ENCODE peak calls at places on chromosomes 5 and 9, in eight cellular contexts. One of them, this sample, is unnamed.

GRCh38 chr5:41527201-41527779 is 16.9 kb upstream of the PLCXD3 start:
- DNase-seq in WTC11: no peak
- DNase-seq in T-cell: no peak
- DNase-seq in stimulated activated CD4-positive, alpha-beta T cell treated with anti-CD3 and anti-CD28 coated beads, Interleukin-12 subunit alpha, Interleukin-12 subunit beta, amount 100 ng/mL, for 24 hours: no peak
- DNase-seq in HTR-8/SVneo: no peak
- DNase-seq in HEK293T: no peak
- DNase-seq in Daoy: peak
- DNase-seq in fibroblast of the aortic adventitia: peak
- DNase-seq in this sample: peak

GRCh38 chr5:71932131-71932635 is 175.1 kb upstream of the MAP1B start:
- DNase-seq in WTC11: no peak
- DNase-seq in T-cell: no peak
- DNase-seq in stimulated activated CD4-positive, alpha-beta T cell treated with anti-CD3 and anti-CD28 coated beads, Interleukin-12 subunit alpha, Interleukin-12 subunit beta, amount 100 ng/mL, for 24 hours: no peak
- DNase-seq in HTR-8/SVneo: no peak
- DNase-seq in HEK293T: no peak
- DNase-seq in Daoy: peak
- DNase-seq in fibroblast of the aortic adventitia: peak
- DNase-seq in this sample: peak

GRCh38 chr5:76372320-76373054 is 30.6 kb upstream of the IQGAP2 start:
- DNase-seq in WTC11: no peak
- DNase-seq in T-cell: no peak
- DNase-seq in stimulated activated CD4-positive, alpha-beta T cell treated with anti-CD3 and anti-CD28 coated beads, Interleukin-12 subunit alpha, Interleukin-12 subunit beta, amount 100 ng/mL, for 24 hours: no peak
- DNase-seq in HTR-8/SVneo: peak
- DNase-seq in HEK293T: no peak
- DNase-seq in Daoy: peak
- DNase-seq in fibroblast of the aortic adventitia: peak
- DNase-seq in this sample: peak

GRCh38 chr9:134031071-134031470 is 5.8 kb downstream of the BRD3OS start:
- DNase-seq in WTC11: no peak
- DNase-seq in T-cell: no peak
- DNase-seq in stimulated activated CD4-positive, alpha-beta T cell treated with anti-CD3 and anti-CD28 coated beads, Interleukin-12 subunit alpha, Interleukin-12 subunit beta, amount 100 ng/mL, for 24 hours: no peak
- DNase-seq in HTR-8/SVneo: no peak
- DNase-seq in HEK293T: no peak
- DNase-seq in Daoy: peak
- DNase-seq in fibroblast of the aortic adventitia: no peak
- DNase-seq in this sample: no peak

GRCh38 chr5:73638344-73639095 is 12.5 kb downstream of the ARHGEF28 start:
- DNase-seq in WTC11: no peak
- DNase-seq in T-cell: no peak
- DNase-seq in stimulated activated CD4-positive, alpha-beta T cell treated with anti-CD3 and anti-CD28 coated beads, Interleukin-12 subunit alpha, Interleukin-12 subunit beta, amount 100 ng/mL, for 24 hours: no peak
- DNase-seq in HTR-8/SVneo: peak
- DNase-seq in HEK293T: no peak
- DNase-seq in Daoy: peak
- DNase-seq in fibroblast of the aortic adventitia: peak
- DNase-seq in this sample: peak

GRCh38 chr5:172733179-172733973 is 37.6 kb downstream of the DUSP1 start:
- DNase-seq in WTC11: no peak
- DNase-seq in T-cell: no peak
- DNase-seq in stimulated activated CD4-positive, alpha-beta T cell treated with anti-CD3 and anti-CD28 coated beads, Interleukin-12 subunit alpha, Interleukin-12 subunit beta, amount 100 ng/mL, for 24 hours: no peak
- DNase-seq in HTR-8/SVneo: peak
- DNase-seq in HEK293T: no peak
- DNase-seq in Daoy: peak
- DNase-seq in fibroblast of the aortic adventitia: peak
- DNase-seq in this sample: peak

GRCh38 chr5:56737002-56737621 is 78.2 kb upstream of the MAP3K1 start:
- DNase-seq in WTC11: no peak
- DNase-seq in T-cell: no peak
- DNase-seq in stimulated activated CD4-positive, alpha-beta T cell treated with anti-CD3 and anti-CD28 coated beads, Interleukin-12 subunit alpha, Interleukin-12 subunit beta, amount 100 ng/mL, for 24 hours: no peak
- DNase-seq in HTR-8/SVneo: no peak
- DNase-seq in HEK293T: no peak
- DNase-seq in Daoy: no peak
- DNase-seq in fibroblast of the aortic adventitia: no peak
- DNase-seq in this sample: peak

GRCh38 chr5:76579166-76579765 is 43.9 kb downstream of the F2RL2 start:
- DNase-seq in WTC11: no peak
- DNase-seq in T-cell: no peak
- DNase-seq in stimulated activated CD4-positive, alpha-beta T cell treated with anti-CD3 and anti-CD28 coated beads, Interleukin-12 subunit alpha, Interleukin-12 subunit beta, amount 100 ng/mL, for 24 hours: no peak
- DNase-seq in HTR-8/SVneo: no peak
- DNase-seq in HEK293T: no peak
- DNase-seq in Daoy: peak
- DNase-seq in fibroblast of the aortic adventitia: peak
- DNase-seq in this sample: no peak

GRCh38 chr9:16321461-16322119 is 548.9 kb downstream of the BNC2 start:
- DNase-seq in WTC11: no peak
- DNase-seq in T-cell: no peak
- DNase-seq in stimulated activated CD4-positive, alpha-beta T cell treated with anti-CD3 and anti-CD28 coated beads, Interleukin-12 subunit alpha, Interleukin-12 subunit beta, amount 100 ng/mL, for 24 hours: no peak
- DNase-seq in HTR-8/SVneo: peak
- DNase-seq in HEK293T: no peak
- DNase-seq in Daoy: peak
- DNase-seq in fibroblast of the aortic adventitia: peak
- DNase-seq in this sample: peak

GRCh38 chr9:126376311-126376902 is 49.8 kb downstream of the MVB12B start:
- DNase-seq in WTC11: no peak
- DNase-seq in T-cell: no peak
- DNase-seq in stimulated activated CD4-positive, alpha-beta T cell treated with anti-CD3 and anti-CD28 coated beads, Interleukin-12 subunit alpha, Interleukin-12 subunit beta, amount 100 ng/mL, for 24 hours: no peak
- DNase-seq in HTR-8/SVneo: no peak
- DNase-seq in HEK293T: no peak
- DNase-seq in Daoy: no peak
- DNase-seq in fibroblast of the aortic adventitia: no peak
- DNase-seq in this sample: no peak

GRCh38 chr5:150780180-150780692 is 1.7 kb downstream of the SMIM3 start:
- DNase-seq in WTC11: no peak
- DNase-seq in T-cell: no peak
- DNase-seq in stimulated activated CD4-positive, alpha-beta T cell treated with anti-CD3 and anti-CD28 coated beads, Interleukin-12 subunit alpha, Interleukin-12 subunit beta, amount 100 ng/mL, for 24 hours: no peak
- DNase-seq in HTR-8/SVneo: no peak
- DNase-seq in HEK293T: no peak
- DNase-seq in Daoy: peak
- DNase-seq in fibroblast of the aortic adventitia: peak
- DNase-seq in this sample: peak

This sample was measured in RPMI7951.